ENCODE peak calls at places on chromosome 6, in four cellular contexts. K is right lobe of liver, C is AG10803, D is ascending aorta. T is an unnamed sample.

GRCh38 chr6:105780146-105780860 is 305.8 kb upstream of the PRDM1 start:
- DNase-seq in D (no peak), C (peak), K (no peak), T (no peak)

GRCh38 chr6:113858067-113858604 is 991 bp downstream of the MARCKS start:
- DNase-seq in D (peak), C (peak), K (peak), T (no peak)

GRCh38 chr6:28866342-28867077 is 57.3 kb downstream of the TRIM27 start:
- DNase-seq in D (peak), C (peak), K (peak), T (no peak)

GRCh38 chr6:53986165-53986720 is 125.0 kb upstream of the MLIP start:
- DNase-seq in K (no peak), C (peak), D (no peak), T (no peak)

GRCh38 chr6:166530211-166531045 is 56.0 kb downstream of the RAMACL start:
- DNase-seq in K (no peak), C (no peak), D (no peak), T (no peak)

GRCh38 chr6:128531696-128532095 is 11.3 kb upstream of the PTPRK start:
- DNase-seq in K (no peak), C (no peak), D (no peak), T (no peak)

GRCh38 chr6:98832282-98833100 is 1.9 kb upstream of the POU3F2 start:
- DNase-seq in C (peak), K (no peak), D (no peak), T (peak)

GRCh38 chr6:114783083-114783482 is 440.3 kb upstream of the HS3ST5 start:
- DNase-seq in C (no peak), D (no peak), K (no peak), T (no peak)

GRCh38 chr6:97025088-97025487 is 100.6 kb downstream of the KLHL32 start:
- DNase-seq in D (no peak), K (no peak), C (no peak), T (no peak)

GRCh38 chr6:158999154-158999668 is 791 bp downstream of the RSPH3 start:
- DNase-seq in K (no peak), D (no peak), C (no peak), T (no peak)

GRCh38 chr6:8301502-8301901 is 133.8 kb downstream of the SLC35B3 start:
- DNase-seq in K (no peak), C (no peak), D (no peak), T (no peak)

GRCh38 chr6:53119349-53119748 is 29.3 kb downstream of the GCM1 start:
- DNase-seq in C (peak), D (no peak), K (no peak), T (no peak)

GRCh38 chr6:159970659-159971063 is 1.8 kb downstream of the IGF2R start:
- DNase-seq in D (no peak), C (no peak), K (no peak), T (no peak)

GRCh38 chr6:1396952-1397868 is 7.8 kb downstream of the FOXF2 start:
- DNase-seq in D (peak), K (peak), C (peak), T (no peak)

GRCh38 chr6:160394654-160395035 is 46.5 kb downstream of the SLC22A3 start:
- DNase-seq in D (no peak), C (no peak), K (peak), T (no peak)

GRCh38 chr6:156839591-156840001 is 62.4 kb downstream of the ARID1B start:
- DNase-seq in C (peak), K (no peak), D (peak), T (no peak)

GRCh38 chr6:57024321-57024720 is 22.2 kb upstream of the KIAA1586 start:
- DNase-seq in C (no peak), D (no peak), K (no peak), T (no peak)

GRCh38 chr6:89436226-89436625 is 3.3 kb downstream of the ANKRD6 start:
- DNase-seq in K (no peak), C (no peak), D (no peak), T (no peak)

GRCh38 chr6:130382872-130383490 is 17.2 kb downstream of the TMEM200A start:
- DNase-seq in K (no peak), C (no peak), D (no peak), T (no peak)

GRCh38 chr6:5466459-5466858 is 205.1 kb downstream of the FARS2 start:
- DNase-seq in C (peak), D (no peak), K (no peak), T (peak)

GRCh38 chr6:49300443-49300842 is 162.6 kb downstream of the MMUT start:
- DNase-seq in K (no peak), C (no peak), D (no peak), T (no peak)

GRCh38 chr6:80126657-80127350 is 20.3 kb downstream of the BCKDHB start:
- DNase-seq in D (no peak), C (no peak), K (no peak), T (no peak)

GRCh38 chr6:84082693-84083265 is 49.2 kb downstream of the MRAP2 start:
- DNase-seq in K (no peak), C (no peak), D (no peak), T (no peak)

GRCh38 chr6:29005183-29005885 is at the start of gene ZNF311:
- DNase-seq in C (peak), D (peak), K (peak), T (no peak)

GRCh38 chr6:117072134-117072533 is 193.2 kb upstream of the VGLL2 start:
- DNase-seq in D (no peak), C (no peak), K (no peak), T (no peak)

DNA sequence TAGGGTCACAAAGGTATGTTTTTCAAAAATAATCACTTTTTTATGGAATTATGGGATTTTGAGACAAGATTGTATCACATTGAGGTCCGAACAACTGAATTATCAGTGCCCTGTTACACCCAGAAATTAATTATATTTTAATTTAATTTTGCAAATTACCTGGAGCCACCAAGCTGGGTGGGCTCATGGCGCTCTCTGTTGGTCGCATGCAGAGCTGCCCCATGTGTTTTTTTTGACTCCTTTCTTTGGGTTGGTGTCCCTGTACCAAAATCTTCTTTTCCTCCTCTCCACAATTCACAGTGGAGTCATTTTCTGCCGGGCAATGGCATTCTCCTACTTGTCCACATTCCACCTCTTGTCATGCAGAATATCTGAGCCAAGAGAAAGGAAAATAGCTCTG is 38.9 kb upstream of the FRMD1 start:
- DNase-seq in K (no peak), D (no peak), C (no peak), T (no peak)
- TF ChIP-seq CTCF in K (peak), D (no peak), C (peak), T (peak)

GRCh38 chr6:14721103-14721758 is 524.6 kb upstream of the JARID2 start:
- DNase-seq in K (no peak), D (no peak), C (peak), T (no peak)
- TF ChIP-seq CTCF in K (no peak), D (no peak), C (no peak), T (no peak)

GRCh38 chr6:70108230-70108629 is 194.7 kb downstream of the COL9A1 start:
- DNase-seq in K (no peak), D (no peak), C (peak), T (no peak)

GRCh38 chr6:70099732-70100131 is 203.2 kb downstream of the COL9A1 start:
- DNase-seq in C (no peak), K (no peak), D (no peak), T (no peak)

DNA sequence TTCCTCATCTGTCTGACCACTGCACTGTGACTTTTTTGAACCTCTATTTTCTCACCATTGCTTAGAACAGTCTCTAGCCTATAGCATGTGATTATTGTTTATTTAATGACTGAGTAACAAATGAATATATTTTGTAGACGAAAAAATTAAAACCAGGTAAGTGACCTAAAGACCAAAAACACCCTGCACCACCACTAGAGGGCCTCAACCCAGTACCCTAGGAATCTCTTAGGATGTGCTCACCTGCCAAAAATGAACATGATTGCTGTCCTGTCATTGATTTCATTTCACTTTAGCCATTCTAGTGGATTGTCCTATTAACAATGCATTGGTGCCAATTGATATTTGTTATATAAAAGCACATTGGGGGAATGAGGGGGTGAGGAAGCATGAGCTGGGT is 199.1 kb downstream of the COL9A1 start:
- DNase-seq in D (no peak), C (no peak), K (no peak), T (no peak)
- TF ChIP-seq CTCF in D (no peak), C (peak), K (peak), T (peak)

DNA sequence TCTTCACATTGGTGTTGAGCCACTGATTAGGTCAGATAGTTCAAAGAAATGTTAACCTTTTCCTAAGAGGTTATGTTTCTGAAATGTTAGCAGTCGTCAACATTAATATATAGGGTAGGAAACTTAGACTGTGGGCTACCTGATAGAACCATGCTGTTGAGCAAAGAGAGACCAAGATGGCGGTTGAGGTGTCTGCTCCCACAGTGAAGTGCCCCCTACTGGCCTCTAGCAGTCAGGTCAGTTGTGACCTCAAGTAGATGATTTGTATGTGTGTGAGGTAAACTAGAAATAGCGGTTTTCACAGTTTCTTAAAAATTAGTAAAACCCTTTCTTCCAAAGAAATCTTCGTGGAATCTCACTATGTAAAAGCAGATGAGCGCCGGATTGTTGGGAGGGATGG is 40.3 kb downstream of the MTHFD1L start:
- DNase-seq in C (no peak), K (no peak), D (no peak), T (no peak)
- TF ChIP-seq CTCF in C (peak), K (no peak), D (no peak), T (no peak)

DNA sequence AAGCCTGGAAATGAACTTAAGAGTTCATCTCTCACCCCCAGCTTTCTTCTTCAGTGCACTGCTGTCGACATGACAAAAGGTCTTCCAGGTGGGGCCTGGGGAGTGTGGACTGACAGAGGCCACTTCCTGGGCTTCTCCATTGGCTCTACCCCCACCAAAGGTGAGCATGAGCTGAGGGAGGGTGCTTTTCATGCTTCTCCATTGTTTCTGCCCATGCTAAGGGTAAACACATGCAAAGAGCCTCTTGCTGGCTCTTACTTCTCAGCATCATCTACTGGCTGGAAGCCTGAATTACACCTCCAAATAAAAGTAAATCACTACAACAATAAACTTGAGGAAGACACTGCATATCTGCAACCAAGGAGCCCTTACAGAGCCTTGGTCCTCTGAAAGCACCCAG is 227.2 kb downstream of the EPM2A start:
- DNase-seq in C (no peak), D (no peak), K (no peak), T (no peak)
- TF ChIP-seq CTCF in C (no peak), D (no peak), K (no peak), T (no peak)

GRCh38 chr6:73520688-73521350 is at the start of gene EEF1A1:
- DNase-seq in C (peak), K (peak), D (peak), T (peak)
- TF ChIP-seq CTCF in C (no peak), K (no peak), D (no peak), T (peak)